ENCODE peak calls at places on chromosome X, in seven cellular contexts. Z is endothelial cell, V is astrocyte of the spinal cord, A is left lung, C is cardiac muscle cell, I is upper lobe of right lung, J is coronary artery. G is an unnamed sample.

GRCh38 chrX:119541188-119541587 is 24.0 kb downstream of the STEEP1 start:
- DNase-seq in Z (no peak), V (peak), A (no peak), C (no peak), I (no peak), J (no peak), G (no peak)

GRCh38 chrX:150763810-150764209 is 70.6 kb downstream of the MTMR1 start:
- DNase-seq in Z (no peak), V (no peak), A (no peak), C (no peak), I (no peak), J (no peak), G (peak)

GRCh38 chrX:153473126-153473525 is 2.8 kb upstream of the HAUS7 start:
- DNase-seq in Z (no peak), V (no peak), A (no peak), C (no peak), I (no peak), J (no peak), G (no peak)

GRCh38 chrX:15430584-15430983 is 46.4 kb upstream of the VEGFD start:
- DNase-seq in Z (no peak), V (no peak), A (no peak), C (no peak), I (no peak), J (no peak), G (no peak)

GRCh38 chrX:69024931-69025330 is 140.3 kb downstream of the PJA1 start:
- DNase-seq in Z (no peak), V (peak), A (peak), C (peak), I (peak), J (peak), G (peak)

GRCh38 chrX:100710816-100711215 is 21.1 kb downstream of the SYTL4 start:
- DNase-seq in Z (no peak), V (no peak), A (no peak), C (peak), I (no peak), J (no peak), G (no peak)

GRCh38 chrX:148940411-148940996 is 440.1 kb downstream of the AFF2 start:
- DNase-seq in Z (no peak), V (peak), A (no peak), C (no peak), I (no peak), J (no peak), G (no peak)

GRCh38 chrX:24343719-24344118 is 16.7 kb upstream of the SUPT20HL1 start:
- DNase-seq in Z (no peak), V (no peak), A (no peak), C (no peak), I (no peak), J (no peak), G (no peak)

GRCh38 chrX:153692611-153693156 is 5.0 kb downstream of the SLC6A8 start:
- DNase-seq in Z (no peak), V (no peak), A (no peak), C (no peak), I (no peak), J (no peak), G (no peak)

GRCh38 chrX:109553862-109554261 is 17.2 kb downstream of the NXT2 start:
- DNase-seq in Z (no peak), V (no peak), A (no peak), C (no peak), I (no peak), J (no peak), G (no peak)

GRCh38 chrX:72526534-72527508 is 45.8 kb downstream of the HDAC8 start:
- DNase-seq in Z (no peak), V (peak), A (no peak), C (no peak), I (no peak), J (no peak), G (no peak)

GRCh38 chrX:34629572-34629971 is 27.5 kb downstream of the TMEM47 start:
- DNase-seq in Z (no peak), V (peak), A (no peak), C (no peak), I (no peak), J (no peak), G (no peak)

GRCh38 chrX:65587616-65588526 is 53.3 kb upstream of the LAS1L start:
- DNase-seq in Z (no peak), V (peak), A (peak), C (no peak), I (peak), J (peak), G (peak)

DNA sequence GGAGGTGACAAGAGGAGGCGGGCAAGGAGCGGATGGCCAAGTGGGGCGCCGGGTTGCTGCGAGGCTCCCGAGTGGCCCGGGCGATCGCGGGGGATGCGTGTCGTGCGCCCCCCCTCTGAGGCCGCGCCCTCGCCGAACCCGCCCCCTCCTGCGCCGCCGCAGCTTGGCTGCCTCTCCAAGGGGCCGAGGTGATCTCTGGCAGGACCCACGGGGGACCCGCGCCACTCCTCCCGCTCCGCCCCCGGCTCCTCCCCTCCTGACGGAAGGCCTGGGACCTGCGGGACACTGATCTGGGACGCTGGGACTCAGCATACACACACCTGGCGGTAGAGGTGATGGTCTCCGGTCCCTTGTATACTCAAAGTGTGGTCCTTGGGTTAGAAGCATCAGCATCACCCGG is 21.9 kb upstream of the FAM47C start:
- DNase-seq in Z (no peak), V (no peak), A (peak), C (no peak), I (peak), J (no peak), G (no peak)
- TF ChIP-seq CTCF in Z (no peak), V (no peak), A (no peak), C (no peak), I (no peak), J (no peak), G (no peak)

DNA sequence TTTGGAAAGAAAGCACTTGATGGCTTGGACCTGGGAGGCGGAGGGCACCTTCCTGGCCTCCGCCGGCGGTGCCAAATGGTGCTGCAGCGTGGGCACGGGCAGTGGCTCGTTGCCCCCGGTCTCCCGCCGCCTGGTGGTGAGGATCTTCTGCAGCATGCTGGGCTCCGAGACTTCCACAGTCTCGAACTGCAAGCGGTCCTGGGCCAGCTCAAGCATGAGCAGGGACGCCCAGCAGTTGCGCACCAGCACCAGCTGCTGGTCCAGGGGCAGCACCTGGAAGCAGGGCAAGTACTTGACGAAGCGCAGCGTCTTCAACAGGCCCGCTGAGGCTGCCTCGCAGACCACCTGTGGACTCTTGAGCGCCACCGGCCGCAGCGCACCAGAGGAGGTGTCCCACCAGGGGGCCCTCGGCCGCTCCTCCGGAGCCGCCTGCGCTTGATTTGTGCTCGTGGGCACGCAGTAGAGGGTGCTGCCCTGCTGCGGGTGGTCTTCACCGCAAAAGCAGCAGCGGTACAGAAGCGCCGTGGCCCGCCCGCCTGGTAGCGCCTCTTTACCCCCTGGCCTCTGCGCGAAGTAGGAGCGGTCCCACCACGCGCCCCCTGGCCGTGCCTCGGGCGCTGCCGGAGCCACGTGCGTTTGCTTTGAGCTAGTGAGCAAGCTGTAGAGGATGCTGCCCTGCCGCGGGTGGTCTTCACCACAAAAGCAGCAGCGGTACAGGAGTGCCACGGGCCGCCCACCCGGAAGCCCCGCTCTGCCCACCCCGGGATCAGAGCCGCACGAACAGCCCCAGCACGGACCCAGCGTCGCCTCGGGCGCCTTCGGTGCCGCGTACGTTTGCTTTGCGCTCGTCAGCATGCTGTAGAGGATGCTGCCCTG is 689 bp downstream of the NR0B1 start:
- DNase-seq in Z (peak), V (peak), A (no peak), C (peak), I (no peak), J (no peak), G (no peak)
- TF ChIP-seq CTCF in Z (peak), V (peak), A (no peak), C (peak), I (no peak), J (no peak), G (peak)

GRCh38 chrX:129115935-129116334 is 407.4 kb downstream of the SMARCA1 start:
- DNase-seq in Z (no peak), V (no peak), A (no peak), C (no peak), I (no peak), J (no peak), G (no peak)

GRCh38 chrX:129116651-129117050 is 406.6 kb downstream of the SMARCA1 start:
- DNase-seq in Z (no peak), V (no peak), A (no peak), C (no peak), I (no peak), J (no peak), G (no peak)

GRCh38 chrX:129115104-129115503 is 408.2 kb downstream of the SMARCA1 start:
- DNase-seq in Z (peak), V (no peak), A (no peak), C (peak), I (no peak), J (no peak), G (no peak)
- TF ChIP-seq CTCF in Z (peak), V (peak), A (no peak), C (no peak), I (no peak), J (no peak), G (peak)

GRCh38 chrX:94752434-94753169 is 1078.6 kb downstream of the FAM133A start:
- DNase-seq in Z (no peak), V (no peak), A (no peak), C (no peak), I (no peak), J (no peak), G (no peak)

GRCh38 chrX:94751611-94752010 is 1077.6 kb downstream of the FAM133A start:
- DNase-seq in Z (no peak), V (no peak), A (no peak), C (no peak), I (no peak), J (no peak), G (no peak)
- TF ChIP-seq CTCF in Z (no peak), V (no peak), A (no peak), C (no peak), I (no peak), J (no peak), G (no peak)

GRCh38 chrX:96884027-96884426 is 319 bp downstream of the RPA4 start:
- DNase-seq in Z (no peak), V (no peak), A (no peak), C (no peak), I (no peak), J (no peak), G (no peak)
- TF ChIP-seq CTCF in Z (no peak), V (no peak), A (no peak), C (no peak), I (no peak), J (no peak), G (no peak)

GRCh38 chrX:12494400-12495138 is 296.6 kb upstream of the PRPS2 start:
- DNase-seq in Z (no peak), V (no peak), A (no peak), C (peak), I (no peak), J (no peak), G (no peak)

GRCh38 chrX:12496343-12496742 is 294.9 kb upstream of the PRPS2 start:
- DNase-seq in Z (no peak), V (no peak), A (no peak), C (no peak), I (no peak), J (no peak), G (no peak)

GRCh38 chrX:12497832-12498591 is 293.2 kb upstream of the PRPS2 start:
- DNase-seq in Z (peak), V (no peak), A (no peak), C (peak), I (no peak), J (no peak), G (no peak)
- TF ChIP-seq CTCF in Z (peak), V (no peak), A (no peak), C (peak), I (no peak), J (no peak), G (no peak)

G was measured in osteocyte.